ENCODE peak calls at places on chromosomes 1 and 21, in seven cellular contexts. Y is NCI-H1048, B is putamen, C is HFFc6, U is bronchial epithelial cell, O is AG09309, P is M059J. M is an unnamed sample.

GRCh38 chr1:115771847-115772457 is 3.4 kb upstream of the CASQ2 start:
- DNase-seq in Y (peak), B (peak), C (peak), U (peak), O (peak), P (peak), M (peak)

GRCh38 chr21:29351691-29352090 is 53.0 kb downstream of the BACH1 start:
- DNase-seq in Y (no peak), B (no peak), C (peak), U (no peak), O (peak), P (peak), M (peak)

GRCh38 chr1:21672478-21673276 is 3.5 kb upstream of the RAP1GAP start:
- DNase-seq in Y (no peak), B (no peak), C (peak), U (no peak), O (no peak), P (peak), M (peak)

GRCh38 chr1:16175610-16176553 is 20.0 kb upstream of the EPHA2 start:
- DNase-seq in Y (no peak), B (peak), C (peak), U (peak), O (peak), P (peak), M (peak)

GRCh38 chr21:44306926-44307687 is 7.3 kb downstream of the PFKL start:
- DNase-seq in Y (no peak), B (no peak), C (no peak), U (no peak), O (no peak), P (no peak), M (no peak)

GRCh38 chr1:23807453-23807852 is 6.9 kb upstream of the GALE start:
- DNase-seq in Y (no peak), B (no peak), C (no peak), U (no peak), O (no peak), P (peak), M (no peak)

GRCh38 chr1:94801919-94802546 is 18.1 kb upstream of the SLC44A3 start:
- DNase-seq in Y (no peak), B (peak), C (peak), U (peak), O (peak), P (peak), M (peak)

GRCh38 chr1:208431721-208432120 is 187.5 kb upstream of the PLXNA2 start:
- DNase-seq in Y (no peak), B (no peak), C (peak), U (peak), O (peak), P (peak), M (peak)

GRCh38 chr1:58592521-58593134 is 15.6 kb upstream of the TACSTD2 start:
- DNase-seq in Y (no peak), B (no peak), C (peak), U (peak), O (peak), P (peak), M (peak)

GRCh38 chr1:189706594-189706993 is 771.1 kb downstream of the BRINP3 start:
- DNase-seq in Y (no peak), B (no peak), C (no peak), U (no peak), O (no peak), P (no peak), M (no peak)

GRCh38 chr1:47618830-47619229 is 181.0 kb downstream of the FOXD2 start:
- DNase-seq in Y (no peak), B (no peak), C (no peak), U (no peak), O (no peak), P (no peak), M (no peak)

GRCh38 chr1:59366352-59366751 is 69.5 kb downstream of the FGGY start:
- DNase-seq in Y (no peak), B (no peak), C (no peak), U (peak), O (no peak), P (no peak), M (peak)

GRCh38 chr1:113372546-113372945 is 17.8 kb upstream of the MAGI3 start:
- DNase-seq in Y (no peak), B (no peak), C (no peak), U (no peak), O (no peak), P (no peak), M (no peak)

GRCh38 chr1:170623171-170623570 is 40.8 kb upstream of the PRRX1 start:
- DNase-seq in Y (no peak), B (no peak), C (peak), U (peak), O (peak), P (peak), M (peak)

GRCh38 chr1:93578433-93578830 is 103.2 kb downstream of the BCAR3 start:
- DNase-seq in Y (no peak), B (no peak), C (no peak), U (no peak), O (no peak), P (no peak), M (no peak)

GRCh38 chr1:187153047-187153446 is 324.3 kb downstream of the PLA2G4A start:
- DNase-seq in Y (no peak), B (no peak), C (no peak), U (no peak), O (no peak), P (no peak), M (no peak)

GRCh38 chr1:66371233-66372005 is 162.5 kb upstream of the SGIP1 start:
- DNase-seq in Y (no peak), B (no peak), C (peak), U (peak), O (no peak), P (peak), M (peak)

GRCh38 chr21:30190554-30190953 is 23.9 kb upstream of the CLDN17 start:
- DNase-seq in Y (no peak), B (no peak), C (no peak), U (no peak), O (no peak), P (no peak), M (no peak)

GRCh38 chr21:34797926-34798595 is 129.3 kb downstream of the CLIC6 start:
- DNase-seq in Y (no peak), B (no peak), C (no peak), U (peak), O (no peak), P (no peak), M (no peak)

GRCh38 chr1:21899972-21900371 is 37.1 kb downstream of the HSPG2 start:
- DNase-seq in Y (no peak), B (no peak), C (no peak), U (no peak), O (no peak), P (no peak), M (no peak)

GRCh38 chr1:51840743-51841461 is 37.6 kb downstream of the NRDC start:
- DNase-seq in Y (no peak), B (no peak), C (no peak), U (no peak), O (no peak), P (peak), M (no peak)

GRCh38 chr1:200226268-200226968 is 183.4 kb downstream of the ZNF281 start:
- DNase-seq in Y (no peak), B (no peak), C (no peak), U (no peak), O (no peak), P (no peak), M (peak)